ENCODE peak calls at places on chromosome 15, in five cellular contexts. C is prostate gland; V is naive thymus-derived CD4-positive, alpha-beta T cell; N is PC-3; L is spleen. F is an unnamed sample.

GRCh38 chr15:57320543-57321220 is 55.6 kb upstream of the CGNL1 start:
- DNase-seq in V (no peak), C (no peak), L (peak; percentile 61), N (no peak), F (no peak)

GRCh38 chr15:81295466-81296145 is 28.3 kb downstream of the STARD5 start:
- DNase-seq in N (no peak), C (no peak), V (no peak), L (peak; percentile 56), F (no peak)

GRCh38 chr15:86661580-86661979 is 581.9 kb downstream of the AGBL1 start:
- DNase-seq in V (no peak), L (no peak), C (no peak), N (no peak), F (no peak)

GRCh38 chr15:81101894-81102815 is 31.9 kb upstream of the CFAP161 start:
- DNase-seq in C (no peak), N (no peak), V (no peak), L (no peak), F (no peak)

GRCh38 chr15:50219820-50220219 is 37.8 kb downstream of the SLC27A2 start:
- DNase-seq in N (no peak), C (no peak), V (no peak), L (no peak), F (no peak)

GRCh38 chr15:36365963-36366362 is 213.5 kb upstream of the CDIN1 start:
- DNase-seq in N (no peak), L (no peak), V (no peak), C (no peak), F (no peak)

GRCh38 chr15:69132935-69133861 is 27.2 kb upstream of the GLCE start:
- DNase-seq in C (peak; percentile 78), N (peak; percentile 51), V (no peak), L (no peak), F (no peak)

GRCh38 chr15:91885714-91886265 is 32.3 kb downstream of the SLCO3A1 start:
- DNase-seq in V (no peak), N (no peak), L (no peak), C (no peak), F (no peak)

GRCh38 chr15:73717206-73717605 is 33.0 kb downstream of the CD276 start:
- DNase-seq in L (no peak), V (no peak), N (no peak), C (no peak), F (no peak)

GRCh38 chr15:28191832-28192231 is 92.7 kb upstream of the OCA2 start:
- DNase-seq in V (no peak), C (peak; percentile 37), N (no peak), L (no peak), F (no peak)

GRCh38 chr15:60528530-60528929 is 49.6 kb upstream of the ICE2 start:
- DNase-seq in L (no peak), N (peak; percentile 27), C (no peak), V (peak; percentile 49), F (no peak)

GRCh38 chr15:50906954-50907865 is 1.3 kb upstream of the AP4E1 start:
- DNase-seq in L (peak; percentile 82), C (no peak), N (peak; percentile 50), V (peak; percentile 86), F (no peak)

GRCh38 chr15:86877171-86877631 is 797.5 kb downstream of the AGBL1 start:
- DNase-seq in V (no peak), C (no peak), N (peak; percentile 76), L (no peak), F (peak; percentile 75)

GRCh38 chr15:63048986-63049665 is 6.6 kb downstream of the TPM1 start:
- DNase-seq in L (peak; percentile 85), N (peak; percentile 78), C (peak; percentile 44), V (peak; percentile 43), F (peak; percentile 70)

GRCh38 chr15:52677593-52677992 is 1.6 kb downstream of the ATOSA start:
- DNase-seq in N (peak; percentile 4), V (no peak), L (no peak), C (no peak), F (no peak)

GRCh38 chr15:85963262-85963760 is 116.4 kb upstream of the AGBL1 start:
- DNase-seq in C (no peak), L (no peak), V (no peak), N (no peak), F (no peak)

GRCh38 chr15:44813231-44813630 is 76.9 kb downstream of the TRIM69 start:
- DNase-seq in N (no peak), L (no peak), V (no peak), C (no peak), F (no peak)

GRCh38 chr15:101803209-101803608 is at the start of gene OR4F6:
- DNase-seq in V (no peak), N (no peak), L (no peak), C (no peak), F (no peak)

GRCh38 chr15:70596354-70597055 is 166.9 kb downstream of the UACA start:
- DNase-seq in C (no peak), L (no peak), V (no peak), N (peak; percentile 91), F (no peak)

GRCh38 chr15:69666441-69666882 is 213.8 kb downstream of the RPLP1 start:
- DNase-seq in L (peak; percentile 83), C (no peak), V (no peak), N (no peak), F (no peak)

GRCh38 chr15:52369455-52369854 is 73.9 kb upstream of the MYO5C start:
- DNase-seq in L (no peak), V (no peak), C (no peak), N (no peak), F (no peak)

GRCh38 chr15:80942746-80943565 is 46.7 kb downstream of the MESD start:
- DNase-seq in C (peak; percentile 62), L (no peak), N (no peak), V (no peak), F (peak; percentile 92)

GRCh38 chr15:62928242-62928995 is 114.1 kb upstream of the TPM1 start:
- DNase-seq in V (no peak), N (peak; percentile 6), C (no peak), L (no peak), F (no peak)

GRCh38 chr15:86624261-86625036 is 544.8 kb downstream of the AGBL1 start:
- DNase-seq in L (no peak), C (no peak), N (peak; percentile 94), V (no peak), F (peak; percentile 87)

DNA sequence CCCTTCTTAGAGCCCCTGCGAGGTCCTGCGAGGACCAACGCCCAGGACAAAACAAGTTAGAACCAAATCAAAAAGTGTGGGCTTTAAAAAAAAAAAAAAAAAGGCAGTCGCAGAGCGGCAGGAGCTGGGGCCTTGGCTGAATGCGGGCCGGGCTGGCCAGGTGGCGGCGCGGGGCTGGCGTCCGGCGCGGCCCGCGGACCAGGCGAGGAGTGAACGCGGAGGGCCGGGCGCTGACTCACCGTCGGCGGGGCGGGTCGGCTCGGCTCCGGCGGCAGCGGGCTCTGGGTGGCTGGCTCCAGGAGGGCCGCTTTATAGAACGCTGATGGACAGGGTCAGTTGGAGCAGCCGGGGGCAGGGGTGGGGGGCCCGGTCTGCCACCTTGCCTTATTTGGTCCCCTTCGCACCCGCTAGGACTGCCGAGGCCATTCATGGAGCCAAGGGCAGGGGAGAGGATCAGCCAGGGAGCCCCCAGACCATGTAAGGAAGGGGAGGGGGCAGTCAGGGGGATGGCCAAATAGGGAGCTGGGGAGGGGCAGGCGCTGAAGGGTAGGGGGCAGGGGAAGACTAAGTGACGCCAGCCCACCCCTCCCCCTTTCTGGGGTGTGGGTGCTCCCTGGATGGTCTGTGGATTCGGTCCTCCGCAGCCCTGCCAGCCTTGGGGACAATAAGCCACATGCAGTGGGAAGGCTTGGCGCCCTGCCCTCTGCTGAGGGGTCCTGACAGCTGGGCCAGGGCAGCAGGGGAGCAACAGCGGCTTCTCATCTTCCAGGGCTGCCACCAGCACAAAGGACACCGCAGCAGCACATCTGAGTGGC is at the start of gene ACTC1:
- DNase-seq in C (no peak), V (no peak), L (no peak), N (peak; percentile 53), F (no peak)
- H3K4me3 ChIP-seq in C (peak within 1 kb of the TSS; percentile 3), V (no peak within 1 kb of the TSS), L (no peak within 1 kb of the TSS), N (peak within 1 kb of the TSS; percentile 49), F (no peak within 1 kb of the TSS)

DNA sequence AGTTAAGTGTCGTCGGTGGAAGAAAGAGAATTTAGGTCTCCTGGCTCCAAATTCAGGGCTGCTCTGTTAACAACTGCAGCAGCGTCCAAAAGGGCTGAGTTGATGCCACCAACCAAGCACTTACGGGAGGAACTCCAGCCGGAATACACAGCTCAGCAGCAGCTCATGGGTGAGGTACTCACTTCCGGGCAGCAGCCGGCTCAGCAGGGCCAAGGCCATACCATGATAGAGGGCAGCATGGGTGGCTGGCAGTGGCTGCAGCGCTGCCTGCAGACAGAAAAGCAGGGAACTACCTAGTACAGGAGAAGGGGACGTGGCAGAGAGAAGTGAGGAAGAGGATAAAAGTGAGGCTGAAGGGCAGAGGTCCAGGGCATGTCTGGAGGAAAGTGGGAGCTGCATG is 8.0 kb upstream of the LTK start:
- DNase-seq in L (peak; percentile 81), C (no peak), V (no peak), N (no peak), F (no peak)
- H3K4me3 ChIP-seq in L (no peak overlapping the region), C (no peak overlapping the region), V (no peak overlapping the region), N (no peak overlapping the region), F (no peak overlapping the region)

GRCh38 chr15:59436774-59437472 is 1.1 kb upstream of the FAM81A start:
- DNase-seq in L (no peak), V (no peak), C (no peak), N (no peak), F (no peak)

GRCh38 chr15:59437473-59437776 is 561 bp upstream of the FAM81A start:
- DNase-seq in L (no peak), C (no peak), N (no peak), V (no peak), F (no peak)

GRCh38 chr15:59437777-59438574 is at the start of gene FAM81A:
- DNase-seq in V (peak; percentile 30), C (peak; percentile 73), N (peak; percentile 68), L (peak; percentile 91), F (peak; percentile 26)

GRCh38 chr15:59439571-59439970 is 1.6 kb downstream of the FAM81A start:
- DNase-seq in C (no peak), V (no peak), N (no peak), L (no peak), F (no peak)

DNA sequence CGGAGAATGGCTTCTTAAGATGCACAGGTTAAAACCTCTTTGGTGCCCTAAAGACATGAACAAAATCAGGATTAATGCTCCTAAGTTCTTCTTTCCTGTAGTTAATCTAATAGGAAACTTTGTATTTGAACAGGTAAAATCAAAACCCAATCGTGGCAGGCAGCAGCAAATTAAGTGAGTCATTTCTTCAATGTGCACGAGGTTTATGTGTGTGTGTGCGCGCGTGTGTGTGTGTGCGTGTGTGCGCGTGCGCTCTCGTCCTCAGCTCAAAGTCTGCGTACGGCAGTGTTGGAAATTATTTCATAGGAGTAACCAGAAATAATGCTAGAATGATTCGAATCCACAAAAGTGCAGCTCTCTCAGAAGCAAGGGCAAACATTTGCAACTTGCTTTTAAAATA is 905 bp downstream of the FAM81A start:
- DNase-seq in V (no peak), N (peak; percentile 18), L (no peak), C (no peak), F (no peak)
- H3K4me3 ChIP-seq in V (no peak overlapping the region), N (peak overlapping the region; percentile 81), L (no peak overlapping the region), C (no peak overlapping the region), F (peak overlapping the region; percentile 54)

GRCh38 chr15:29687204-29687768 is 135.0 kb downstream of the TJP1 start:
- DNase-seq in C (no peak), L (peak; percentile 62), N (peak; percentile 30), V (no peak), F (no peak)
- H3K4me3 ChIP-seq in C (no peak overlapping the region), L (no peak overlapping the region), N (no peak overlapping the region), V (no peak overlapping the region), F (no peak overlapping the region)